ENCODE peak calls at places on chromosomes 16 and 17, in nine cellular contexts. One of them, this sample, is unnamed.

GRCh38 chr17:46876353-46876887 is 25.0 kb downstream of the WNT9B start:
- DNase-seq in A549: no peak
- DNase-seq in heart left ventricle: no peak
- DNase-seq in ovary: no peak
- DNase-seq in adrenal gland: no peak
- DNase-seq in body of pancreas: peak; percentile 93
- DNase-seq in IMR-90: no peak
- DNase-seq in transverse colon: peak; percentile 75
- DNase-seq in H1: peak; percentile 74
- DNase-seq in this sample: peak; percentile 77

GRCh38 chr17:40916366-40916765 is 21.1 kb downstream of the KRT23 start:
- DNase-seq in A549: no peak
- DNase-seq in heart left ventricle: no peak
- DNase-seq in ovary: no peak
- DNase-seq in adrenal gland: no peak
- DNase-seq in body of pancreas: no peak
- DNase-seq in IMR-90: no peak
- DNase-seq in transverse colon: no peak
- DNase-seq in H1: no peak
- DNase-seq in this sample: no peak

GRCh38 chr16:80014241-80014939 is 413.9 kb upstream of the MAF start:
- DNase-seq in A549: no peak
- DNase-seq in heart left ventricle: no peak
- DNase-seq in ovary: no peak
- DNase-seq in adrenal gland: no peak
- DNase-seq in body of pancreas: no peak
- DNase-seq in IMR-90: no peak
- DNase-seq in transverse colon: no peak
- DNase-seq in H1: no peak
- DNase-seq in this sample: no peak

GRCh38 chr17:6682339-6682738 is 30.8 kb downstream of the C17orf100 start:
- DNase-seq in A549: no peak
- DNase-seq in heart left ventricle: no peak
- DNase-seq in ovary: no peak
- DNase-seq in adrenal gland: no peak
- DNase-seq in body of pancreas: no peak
- DNase-seq in IMR-90: no peak
- DNase-seq in transverse colon: no peak
- DNase-seq in H1: no peak
- DNase-seq in this sample: peak; percentile 9

GRCh38 chr16:81495321-81496234 is 51.0 kb downstream of the CMIP start:
- DNase-seq in A549: no peak
- DNase-seq in heart left ventricle: peak; percentile 70
- DNase-seq in ovary: no peak
- DNase-seq in adrenal gland: no peak
- DNase-seq in body of pancreas: peak; percentile 38
- DNase-seq in IMR-90: no peak
- DNase-seq in transverse colon: peak; percentile 35
- DNase-seq in H1: no peak
- DNase-seq in this sample: peak; percentile 72

GRCh38 chr16:90023078-90023447 is 3.8 kb upstream of the DBNDD1 start:
- DNase-seq in A549: no peak
- DNase-seq in heart left ventricle: no peak
- DNase-seq in ovary: no peak
- DNase-seq in adrenal gland: no peak
- DNase-seq in body of pancreas: no peak
- DNase-seq in IMR-90: no peak
- DNase-seq in transverse colon: no peak
- DNase-seq in H1: no peak
- DNase-seq in this sample: no peak

GRCh38 chr17:83173180-83173996 is 94.0 kb downstream of the METRNL start:
- DNase-seq in A549: no peak
- DNase-seq in heart left ventricle: no peak
- DNase-seq in ovary: peak; percentile 14
- DNase-seq in adrenal gland: no peak
- DNase-seq in body of pancreas: peak; percentile 0
- DNase-seq in IMR-90: no peak
- DNase-seq in transverse colon: no peak
- DNase-seq in H1: no peak
- DNase-seq in this sample: no peak

GRCh38 chr16:4402439-4403132 is 13.8 kb downstream of the CORO7 start:
- DNase-seq in A549: peak; percentile 88
- DNase-seq in heart left ventricle: peak; percentile 80
- DNase-seq in ovary: peak; percentile 89
- DNase-seq in adrenal gland: peak; percentile 86
- DNase-seq in body of pancreas: peak; percentile 79
- DNase-seq in IMR-90: peak; percentile 62
- DNase-seq in transverse colon: peak; percentile 85
- DNase-seq in H1: peak; percentile 97
- DNase-seq in this sample: peak; percentile 85

GRCh38 chr17:57902800-57903759 is 52.1 kb downstream of the CUEDC1 start:
- DNase-seq in A549: peak; percentile 99
- DNase-seq in heart left ventricle: peak; percentile 94
- DNase-seq in ovary: peak; percentile 37
- DNase-seq in adrenal gland: peak; percentile 79
- DNase-seq in body of pancreas: peak; percentile 98
- DNase-seq in IMR-90: peak; percentile 81
- DNase-seq in transverse colon: peak; percentile 80
- DNase-seq in H1: no peak
- DNase-seq in this sample: peak; percentile 88

GRCh38 chr17:64950871-64951270 is 31.6 kb upstream of the LRRC37A3 start:
- DNase-seq in A549: no peak
- DNase-seq in heart left ventricle: no peak
- DNase-seq in ovary: no peak
- DNase-seq in adrenal gland: no peak
- DNase-seq in body of pancreas: no peak
- DNase-seq in IMR-90: peak; percentile 31
- DNase-seq in transverse colon: no peak
- DNase-seq in H1: no peak
- DNase-seq in this sample: no peak

DNA sequence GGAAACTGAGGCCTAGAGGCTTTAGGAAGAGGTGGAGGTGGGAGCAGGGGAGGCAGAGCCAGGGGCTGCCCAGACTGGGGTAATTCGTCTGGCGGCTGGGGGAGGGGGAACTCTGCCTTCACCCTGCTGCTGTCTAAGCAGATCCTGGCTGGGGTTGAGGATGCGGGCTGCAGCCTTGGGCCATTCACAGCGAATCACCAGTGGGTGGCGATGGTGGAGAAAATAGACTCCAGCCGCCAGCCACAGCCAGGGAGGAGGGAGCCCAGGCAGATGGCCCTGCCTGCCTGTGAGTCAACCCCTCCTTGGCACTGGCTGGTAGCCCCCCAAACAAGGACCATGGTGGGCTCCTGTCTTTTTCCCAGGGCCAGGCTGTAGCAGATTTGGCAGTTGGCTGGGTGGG is 41.7 kb upstream of the CDH5 start:
- DNase-seq in A549: peak; percentile 64
- DNase-seq in heart left ventricle: no peak
- DNase-seq in ovary: no peak
- DNase-seq in adrenal gland: no peak
- DNase-seq in body of pancreas: no peak
- DNase-seq in IMR-90: no peak
- DNase-seq in transverse colon: no peak
- DNase-seq in H1: peak; percentile 63
- DNase-seq in this sample: no peak
- TF ChIP-seq CTCF in A549: peak; percentile 14
- TF ChIP-seq CTCF in heart left ventricle: no peak
- TF ChIP-seq CTCF in ovary: no peak
- TF ChIP-seq CTCF in adrenal gland: no peak
- TF ChIP-seq CTCF in body of pancreas: no peak
- TF ChIP-seq CTCF in IMR-90: peak; percentile 12
- TF ChIP-seq CTCF in transverse colon: no peak
- TF ChIP-seq CTCF in H1: peak; percentile 60
- TF ChIP-seq CTCF in this sample: no peak

GRCh38 chr17:82036634-82037112 is 824 bp downstream of the DCXR start:
- DNase-seq in A549: no peak
- DNase-seq in heart left ventricle: no peak
- DNase-seq in ovary: no peak
- DNase-seq in adrenal gland: no peak
- DNase-seq in body of pancreas: no peak
- DNase-seq in IMR-90: no peak
- DNase-seq in transverse colon: no peak
- DNase-seq in H1: no peak
- DNase-seq in this sample: no peak
- H3K27ac ChIP-seq in A549: peak overlapping the region; percentile 89
- H3K27ac ChIP-seq in heart left ventricle: peak overlapping the region; percentile 98
- H3K27ac ChIP-seq in ovary: peak overlapping the region; percentile 91
- H3K27ac ChIP-seq in adrenal gland: peak overlapping the region; percentile 90
- H3K27ac ChIP-seq in body of pancreas: peak overlapping the region; percentile 100
- H3K27ac ChIP-seq in IMR-90: peak overlapping the region; percentile 58
- H3K27ac ChIP-seq in transverse colon: peak overlapping the region; percentile 96
- H3K27ac ChIP-seq in H1: no peak overlapping the region
- H3K27ac ChIP-seq in this sample: peak overlapping the region; percentile 89

DNA sequence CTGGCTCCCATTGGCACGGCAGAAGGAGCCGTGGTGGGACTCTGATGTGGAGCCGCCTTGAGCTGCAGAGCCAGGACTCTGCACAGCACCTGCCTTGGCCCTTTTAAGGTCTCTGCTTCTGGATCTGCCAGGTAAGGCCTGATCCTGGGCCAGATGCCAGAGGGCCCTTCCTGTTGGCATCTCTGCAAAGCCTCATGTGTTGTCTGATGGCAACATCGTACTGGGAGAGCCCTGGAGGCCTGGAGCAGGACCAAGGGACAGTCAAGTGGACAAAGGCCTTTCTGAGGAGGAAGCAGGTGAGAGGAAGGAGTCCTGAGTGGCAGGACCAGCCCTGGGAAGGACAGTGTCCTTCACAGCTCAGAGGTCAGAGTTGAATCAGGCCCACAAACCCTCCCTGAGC is 26.1 kb downstream of the SOCS1 start:
- DNase-seq in A549: no peak
- DNase-seq in heart left ventricle: no peak
- DNase-seq in ovary: no peak
- DNase-seq in adrenal gland: no peak
- DNase-seq in body of pancreas: peak; percentile 19
- DNase-seq in IMR-90: no peak
- DNase-seq in transverse colon: peak; percentile 43
- DNase-seq in H1: no peak
- DNase-seq in this sample: peak; percentile 89
- TF ChIP-seq POLR2A in A549: no peak
- TF ChIP-seq POLR2A in heart left ventricle: no peak
- TF ChIP-seq POLR2A in ovary: no peak
- TF ChIP-seq POLR2A in adrenal gland: no peak
- TF ChIP-seq POLR2A in body of pancreas: no peak
- TF ChIP-seq POLR2A in IMR-90: no peak
- TF ChIP-seq POLR2A in transverse colon: no peak
- TF ChIP-seq POLR2A in H1: no peak
- TF ChIP-seq POLR2A in this sample: no peak

DNA sequence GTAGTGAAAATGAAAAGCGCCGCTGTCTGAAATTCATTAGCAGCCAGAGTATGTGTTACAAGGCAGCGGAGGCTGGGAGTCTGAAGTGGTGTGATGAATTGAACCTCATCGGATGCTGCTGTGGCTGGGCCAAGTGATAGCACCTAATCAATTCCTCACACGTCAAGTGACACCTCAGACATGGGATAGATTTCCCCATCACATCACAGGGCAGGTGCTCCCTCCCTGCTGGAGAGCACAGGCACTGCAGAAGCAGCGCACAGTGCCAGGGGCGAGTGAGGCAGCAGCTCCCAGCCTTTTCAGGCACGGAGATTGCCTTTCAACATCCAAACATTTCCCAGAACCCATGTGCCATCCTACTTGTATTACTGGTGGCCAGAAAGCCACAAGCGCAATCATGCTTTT is 32.2 kb downstream of the DRC3 start:
- DNase-seq in A549: peak; percentile 80
- DNase-seq in heart left ventricle: no peak
- DNase-seq in ovary: no peak
- DNase-seq in adrenal gland: no peak
- DNase-seq in body of pancreas: no peak
- DNase-seq in IMR-90: no peak
- DNase-seq in transverse colon: no peak
- DNase-seq in H1: peak; percentile 57
- DNase-seq in this sample: no peak
- TF ChIP-seq CTCF in A549: no peak
- TF ChIP-seq CTCF in heart left ventricle: peak; percentile 44
- TF ChIP-seq CTCF in ovary: no peak
- TF ChIP-seq CTCF in adrenal gland: no peak
- TF ChIP-seq CTCF in body of pancreas: no peak
- TF ChIP-seq CTCF in IMR-90: peak; percentile 21
- TF ChIP-seq CTCF in transverse colon: no peak
- TF ChIP-seq CTCF in H1: peak; percentile 70
- TF ChIP-seq CTCF in this sample: no peak

GRCh38 chr17:38920374-38921291 is 4.8 kb upstream of the LASP1NB start:
- DNase-seq in A549: no peak
- DNase-seq in heart left ventricle: no peak
- DNase-seq in ovary: no peak
- DNase-seq in adrenal gland: no peak
- DNase-seq in body of pancreas: no peak
- DNase-seq in IMR-90: no peak
- DNase-seq in transverse colon: no peak
- DNase-seq in H1: no peak
- DNase-seq in this sample: no peak

GRCh38 chr17:38918129-38918913 is 7.1 kb upstream of the LASP1NB start:
- DNase-seq in A549: no peak
- DNase-seq in heart left ventricle: no peak
- DNase-seq in ovary: no peak
- DNase-seq in adrenal gland: no peak
- DNase-seq in body of pancreas: no peak
- DNase-seq in IMR-90: no peak
- DNase-seq in transverse colon: no peak
- DNase-seq in H1: peak; percentile 62
- DNase-seq in this sample: peak; percentile 50

GRCh38 chr17:38917259-38917658 is 8.2 kb upstream of the LASP1NB start:
- DNase-seq in A549: no peak
- DNase-seq in heart left ventricle: no peak
- DNase-seq in ovary: no peak
- DNase-seq in adrenal gland: no peak
- DNase-seq in body of pancreas: no peak
- DNase-seq in IMR-90: no peak
- DNase-seq in transverse colon: no peak
- DNase-seq in H1: no peak
- DNase-seq in this sample: no peak

GRCh38 chr17:38919316-38920078 is 5.9 kb upstream of the LASP1NB start:
- DNase-seq in A549: no peak
- DNase-seq in heart left ventricle: no peak
- DNase-seq in ovary: no peak
- DNase-seq in adrenal gland: no peak
- DNase-seq in body of pancreas: no peak
- DNase-seq in IMR-90: no peak
- DNase-seq in transverse colon: no peak
- DNase-seq in H1: no peak
- DNase-seq in this sample: no peak

GRCh38 chr17:38918916-38919315 is 6.5 kb upstream of the LASP1NB start:
- DNase-seq in A549: no peak
- DNase-seq in heart left ventricle: no peak
- DNase-seq in ovary: no peak
- DNase-seq in adrenal gland: no peak
- DNase-seq in body of pancreas: no peak
- DNase-seq in IMR-90: no peak
- DNase-seq in transverse colon: no peak
- DNase-seq in H1: peak; percentile 34
- DNase-seq in this sample: no peak
- H3K27ac ChIP-seq in A549: no peak overlapping the region
- H3K27ac ChIP-seq in heart left ventricle: no peak overlapping the region
- H3K27ac ChIP-seq in ovary: no peak overlapping the region
- H3K27ac ChIP-seq in adrenal gland: no peak overlapping the region
- H3K27ac ChIP-seq in body of pancreas: no peak overlapping the region
- H3K27ac ChIP-seq in IMR-90: no peak overlapping the region
- H3K27ac ChIP-seq in transverse colon: peak overlapping the region; percentile 75
- H3K27ac ChIP-seq in H1: no peak overlapping the region
- H3K27ac ChIP-seq in this sample: no peak overlapping the region

GRCh38 chr17:17694229-17695081 is 13.2 kb downstream of the RAI1 start:
- DNase-seq in A549: peak; percentile 82
- DNase-seq in heart left ventricle: peak; percentile 78
- DNase-seq in ovary: peak; percentile 85
- DNase-seq in adrenal gland: peak; percentile 70
- DNase-seq in body of pancreas: peak; percentile 73
- DNase-seq in IMR-90: peak; percentile 55
- DNase-seq in transverse colon: peak; percentile 76
- DNase-seq in H1: peak; percentile 84
- DNase-seq in this sample: peak; percentile 77
- TF ChIP-seq POLR2A in A549: peak; percentile 56
- TF ChIP-seq POLR2A in heart left ventricle: peak; percentile 71
- TF ChIP-seq POLR2A in ovary: peak; percentile 77
- TF ChIP-seq POLR2A in adrenal gland: no peak
- TF ChIP-seq POLR2A in body of pancreas: peak; percentile 80
- TF ChIP-seq POLR2A in IMR-90: peak; percentile 80
- TF ChIP-seq POLR2A in transverse colon: peak; percentile 66
- TF ChIP-seq POLR2A in H1: no peak
- TF ChIP-seq POLR2A in this sample: peak; percentile 59

This sample was measured in right lobe of liver.